ENCODE peak calls at places on chromosomes 2 and 18, in ten cellular contexts. B is 8988T, D is NCI-H524, Z is left cardiac atrium, G is T follicular helper cell, M is activated T-helper 1 cell treated with Interleukin-2 at 50 U/mL for 16 hours, O is NCI-H774, Y is A549, P is SK-MEL-5, S is HAP-1. I is an unnamed sample.

GRCh38 chr2:208318127-208318526 is 52.1 kb downstream of the PIKFYVE start:
- DNase-seq in B (no peak), P (no peak), D (no peak), G (no peak), M (no peak), O (no peak), Z (no peak), Y (no peak), S (no peak), I (no peak)

GRCh38 chr2:140863713-140864112 is 1267.1 kb downstream of the LRP1B start:
- DNase-seq in M (no peak), Z (no peak), Y (peak), S (peak), G (no peak), D (peak), P (peak), O (peak), B (no peak), I (peak)

GRCh38 chr2:149858916-149859634 is 271.5 kb upstream of the MMADHC start:
- DNase-seq in D (no peak), P (peak), Y (no peak), G (no peak), S (no peak), Z (no peak), M (no peak), O (no peak), B (no peak), I (no peak)

GRCh38 chr2:168375195-168375798 is 80.8 kb upstream of the CERS6 start:
- DNase-seq in Y (no peak), G (no peak), Z (no peak), D (no peak), P (peak), B (no peak), M (no peak), O (no peak), S (no peak), I (no peak)

GRCh38 chr2:237198144-237198900 is 112.6 kb downstream of the COPS8 start:
- DNase-seq in D (no peak), B (no peak), P (no peak), G (no peak), Y (no peak), M (no peak), S (no peak), O (no peak), Z (no peak), I (no peak)

GRCh38 chr2:120014231-120014990 is 1.5 kb downstream of the EPB41L5 start:
- DNase-seq in B (no peak), Z (no peak), D (peak), S (no peak), M (no peak), O (no peak), Y (no peak), G (no peak), P (no peak), I (no peak)

GRCh38 chr2:112312821-112313220 is 37.4 kb downstream of the ZC3H6 start:
- DNase-seq in Z (no peak), O (no peak), M (no peak), S (no peak), G (no peak), D (no peak), Y (no peak), B (no peak), P (no peak), I (no peak)

GRCh38 chr2:225462945-225463344 is 63.4 kb downstream of the NYAP2 start:
- DNase-seq in B (no peak), Y (no peak), M (no peak), S (no peak), G (no peak), Z (no peak), P (no peak), D (no peak), O (no peak), I (no peak)

GRCh38 chr2:105744091-105744908 is 412 bp upstream of the NCK2 start:
- DNase-seq in S (peak), P (peak), Z (peak), Y (peak), D (peak), O (peak), M (peak), B (peak), G (peak), I (peak)

GRCh38 chr2:206707164-206707701 is 11.0 kb downstream of the DYTN start:
- DNase-seq in Z (no peak), O (no peak), M (no peak), Y (no peak), S (no peak), B (no peak), P (no peak), G (no peak), D (no peak), I (no peak)

GRCh38 chr18:33051397-33051796 is 278.6 kb upstream of the KLHL14 start:
- DNase-seq in M (no peak), S (no peak), Y (no peak), P (no peak), O (peak), B (no peak), Z (no peak), D (no peak), G (no peak), I (no peak)

GRCh38 chr2:69017080-69017479 is 4.1 kb downstream of the ANTXR1 start:
- DNase-seq in O (no peak), Z (no peak), G (no peak), M (no peak), S (no peak), D (no peak), B (no peak), Y (no peak), P (peak), I (no peak)

GRCh38 chr2:141630531-141630930 is 500.3 kb downstream of the LRP1B start:
- DNase-seq in Y (no peak), M (no peak), D (peak), S (no peak), G (no peak), Z (no peak), B (no peak), O (no peak), P (no peak), I (no peak)

GRCh38 chr2:194867328-194867727 is 789.7 kb upstream of the SLC39A10 start:
- DNase-seq in Y (no peak), G (no peak), Z (no peak), D (peak), S (peak), M (no peak), O (peak), B (no peak), P (peak), I (peak)

GRCh38 chr2:44560352-44560751 is 198.6 kb downstream of the CAMKMT start:
- DNase-seq in S (no peak), P (peak), G (no peak), B (no peak), O (no peak), Z (no peak), Y (no peak), D (no peak), M (no peak), I (no peak)